ENCODE peak calls at places on chromosomes 4 and X, in nine cellular contexts. Y is cardiac muscle cell; L is CD4-positive, alpha-beta T cell; V is substantia nigra; I is HL-60; O is astrocyte; S is HepG2; B is pancreas; K is GM23248. A is an unnamed sample.

GRCh38 chr4:8351931-8352367 is 82.4 kb downstream of the HTRA3 start:
- DNase-seq in L (no peak), S (peak), B (no peak), O (peak), V (no peak), K (peak), I (no peak), Y (peak), A (no peak)

GRCh38 chrX:108000751-108001150 is 18.6 kb upstream of the TEX13B start:
- DNase-seq in Y (no peak), B (no peak), K (no peak), O (no peak), L (no peak), S (no peak), V (no peak), I (no peak), A (peak)

GRCh38 chr4:18698119-18698883 is 676.7 kb upstream of the LCORL start:
- DNase-seq in K (no peak), L (no peak), B (no peak), O (no peak), V (no peak), I (no peak), Y (no peak), S (no peak), A (no peak)

GRCh38 chr4:122639181-122639580 is 18.3 kb upstream of the IL21 start:
- DNase-seq in O (no peak), V (no peak), B (no peak), K (no peak), Y (no peak), L (peak), S (no peak), I (no peak), A (no peak)

GRCh38 chr4:153276966-153277365 is 67.5 kb upstream of the MND1 start:
- DNase-seq in V (no peak), I (no peak), L (no peak), K (no peak), Y (no peak), B (no peak), O (no peak), S (no peak), A (no peak)

GRCh38 chrX:16671005-16671404 is 21.0 kb downstream of the S100G start:
- DNase-seq in K (peak), Y (peak), V (no peak), B (no peak), O (peak), S (peak), I (peak), L (no peak), A (no peak)

GRCh38 chr4:37685211-37685725 is 908 bp downstream of the RELL1 start:
- DNase-seq in K (peak), B (no peak), O (peak), S (no peak), I (peak), V (no peak), Y (peak), L (peak), A (no peak)

GRCh38 chr4:106329027-106329618 is 12.8 kb downstream of the AIMP1 start:
- DNase-seq in K (peak), Y (peak), B (no peak), L (no peak), I (peak), S (peak), V (no peak), O (no peak), A (no peak)

GRCh38 chr4:25926473-25926872 is 12.5 kb downstream of the SMIM20 start:
- DNase-seq in Y (no peak), L (no peak), K (no peak), I (no peak), V (no peak), O (no peak), B (no peak), S (no peak), A (no peak)

GRCh38 chrX:39972340-39972739 is 125.4 kb downstream of the BCOR start:
- DNase-seq in K (peak), S (no peak), Y (peak), I (no peak), V (no peak), O (peak), L (no peak), B (no peak), A (no peak)

GRCh38 chr4:104901438-104901837 is 245.2 kb upstream of the TET2 start:
- DNase-seq in S (no peak), K (no peak), I (peak), O (peak), B (no peak), Y (peak), V (peak), L (no peak), A (no peak)

GRCh38 chr4:152949930-152950329 is 13.8 kb downstream of the FHDC1 start:
- DNase-seq in L (no peak), K (no peak), S (no peak), V (no peak), O (no peak), B (no peak), Y (no peak), I (no peak), A (no peak)

GRCh38 chrX:139200793-139201192 is 329.7 kb upstream of the F9 start:
- DNase-seq in B (no peak), S (no peak), L (no peak), V (no peak), Y (no peak), O (peak), I (no peak), K (peak), A (no peak)

GRCh38 chr4:176400816-176401461 is 81.2 kb downstream of the SPCS3 start:
- DNase-seq in I (no peak), B (no peak), L (no peak), Y (peak), O (peak), V (no peak), S (no peak), K (peak), A (peak)

GRCh38 chr4:112411781-112412281 is 104.1 kb downstream of the NEUROG2 start:
- DNase-seq in K (no peak), L (no peak), S (no peak), Y (no peak), I (no peak), O (no peak), V (no peak), B (peak), A (no peak)

GRCh38 chr4:79413032-79413431 is 5.0 kb upstream of the GK2 start:
- DNase-seq in S (no peak), O (no peak), L (no peak), V (no peak), K (no peak), I (no peak), Y (no peak), B (no peak), A (no peak)

GRCh38 chrX:138853936-138854335 is 142.4 kb upstream of the FGF13 start:
- DNase-seq in I (no peak), B (no peak), O (peak), Y (no peak), L (no peak), K (no peak), V (no peak), S (no peak), A (no peak)

GRCh38 chrX:17033225-17033624 is 86.8 kb downstream of the REPS2 start:
- DNase-seq in L (no peak), S (no peak), K (no peak), O (no peak), B (no peak), V (no peak), I (no peak), Y (no peak), A (no peak)

GRCh38 chr4:39855909-39856512 is 121.7 kb downstream of the PDS5A start:
- DNase-seq in I (no peak), B (no peak), K (peak), S (no peak), V (no peak), L (no peak), Y (peak), O (peak), A (no peak)

GRCh38 chr4:57163530-57164459 is 53.6 kb upstream of the IGFBP7 start:
- DNase-seq in O (peak), Y (peak), B (peak), I (peak), V (peak), S (peak), L (peak), K (peak), A (no peak)

GRCh38 chrX:108447303-108447702 is 7.7 kb downstream of the COL4A5 start:
- DNase-seq in S (peak), I (no peak), L (no peak), O (peak), K (peak), V (no peak), Y (peak), B (no peak), A (no peak)

GRCh38 chrX:72316408-72317079 is 10.8 kb upstream of the CITED1 start:
- DNase-seq in B (no peak), Y (no peak), I (no peak), V (no peak), L (no peak), S (no peak), O (no peak), K (no peak), A (no peak)

GRCh38 chr4:3373468-3373867 is 68.3 kb upstream of the HGFAC start:
- DNase-seq in B (no peak), K (no peak), V (no peak), O (no peak), S (no peak), Y (no peak), I (no peak), L (no peak), A (no peak)

GRCh38 chr4:29405151-29405550 is 1315.0 kb upstream of the PCDH7 start:
- DNase-seq in S (no peak), O (no peak), V (no peak), B (no peak), L (no peak), Y (no peak), I (no peak), K (no peak), A (no peak)

GRCh38 chr4:2259541-2260267 is 2.2 kb downstream of the MXD4 start:
- DNase-seq in K (no peak), S (no peak), I (no peak), O (no peak), V (no peak), L (no peak), Y (no peak), B (peak), A (no peak)

GRCh38 chrX:49116076-49116475 is 7.5 kb downstream of the GPKOW start:
- DNase-seq in Y (no peak), K (no peak), I (no peak), V (no peak), L (no peak), S (no peak), O (no peak), B (no peak), A (no peak)

GRCh38 chr4:76307670-76308014 is 1.1 kb downstream of the STBD1 start:
- DNase-seq in I (no peak), O (no peak), L (no peak), V (no peak), K (peak), Y (no peak), B (no peak), S (no peak), A (no peak)

GRCh38 chr4:74012130-74012529 is 13.7 kb upstream of the CXCL5 start:
- DNase-seq in O (no peak), I (no peak), L (no peak), S (no peak), K (no peak), B (no peak), Y (no peak), V (no peak), A (no peak)

GRCh38 chr4:10013722-10014121 is 7.6 kb downstream of the SLC2A9 start:
- DNase-seq in Y (peak), K (peak), I (peak), L (no peak), S (no peak), V (no peak), B (no peak), O (no peak), A (no peak)

GRCh38 chr4:182680196-182680771 is 236.9 kb downstream of the DCTD start:
- DNase-seq in I (no peak), B (no peak), S (no peak), O (peak), L (no peak), V (no peak), K (no peak), Y (no peak), A (no peak)

GRCh38 chr4:174650711-174651355 is 128.5 kb upstream of the HPGD start:
- DNase-seq in L (no peak), I (no peak), O (no peak), S (no peak), B (no peak), K (no peak), V (no peak), Y (no peak), A (no peak)

GRCh38 chr4:8906668-8906970 is 35.0 kb upstream of the HMX1 start:
- DNase-seq in V (no peak), B (no peak), L (no peak), S (no peak), K (no peak), O (no peak), Y (no peak), I (no peak), A (no peak)

GRCh38 chr4:1511441-1512041 is 105.3 kb upstream of the NKX1-1 start:
- DNase-seq in V (no peak), K (peak), B (peak), O (no peak), I (peak), S (peak), Y (peak), L (no peak), A (no peak)

GRCh38 chrX:53798281-53798680 is 111.8 kb upstream of the HUWE1 start:
- DNase-seq in L (no peak), V (no peak), K (no peak), B (no peak), I (no peak), Y (no peak), S (no peak), O (no peak), A (no peak)

GRCh38 chr4:101328063-101328602 is 19.2 kb downstream of the PPP3CA start:
- DNase-seq in K (no peak), I (no peak), L (no peak), Y (no peak), V (no peak), B (no peak), O (no peak), S (no peak), A (no peak)
- H3K27ac ChIP-seq in K (no peak), I (no peak), L (no peak), Y (no peak), V (no peak), B (no peak), O (no peak), S (no peak), A (no peak)

GRCh38 chr4:128840711-128841318 is 31.3 kb downstream of the JADE1 start:
- DNase-seq in V (no peak), S (no peak), I (no peak), K (no peak), L (no peak), O (no peak), B (no peak), Y (no peak), A (no peak)

GRCh38 chr4:128837679-128838078 is 28.2 kb downstream of the JADE1 start:
- DNase-seq in Y (no peak), O (no peak), L (no peak), K (no peak), B (no peak), V (no peak), I (no peak), S (no peak), A (no peak)

GRCh38 chr4:128837198-128837597 is 27.7 kb downstream of the JADE1 start:
- DNase-seq in S (peak), K (no peak), V (no peak), O (no peak), I (no peak), L (no peak), B (no peak), Y (no peak), A (no peak)

GRCh38 chr4:128844931-128845330 is 35.4 kb downstream of the JADE1 start:
- DNase-seq in L (no peak), Y (no peak), K (no peak), S (peak), B (peak), I (no peak), O (no peak), V (peak), A (no peak)

DNA sequence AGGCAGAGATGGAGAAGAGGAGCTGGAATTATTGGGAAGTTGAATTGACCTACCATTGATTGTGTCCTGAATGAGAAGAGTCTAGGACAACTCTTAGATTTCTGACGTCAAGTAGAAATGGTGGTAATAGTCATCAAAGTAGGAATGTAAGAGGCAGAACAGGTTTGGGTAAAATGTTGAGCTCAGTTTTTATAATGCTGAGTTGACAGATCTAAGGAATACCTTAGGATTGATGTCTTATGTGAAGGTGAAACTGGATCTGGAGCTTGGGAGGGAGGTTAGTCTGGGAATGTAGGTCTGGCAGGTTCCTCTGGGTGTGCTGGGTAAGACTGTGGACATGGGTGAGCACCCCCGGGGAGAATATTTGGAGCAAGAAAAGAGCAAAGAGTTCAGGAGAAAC is 31.9 kb downstream of the JADE1 start:
- DNase-seq in K (no peak), S (no peak), I (no peak), O (no peak), L (no peak), V (no peak), B (no peak), Y (no peak), A (no peak)
- H3K27ac ChIP-seq in K (no peak), S (no peak), I (no peak), O (no peak), L (no peak), V (no peak), B (no peak), Y (no peak), A (no peak)

GRCh38 chr4:70908993-70909556 is 6.9 kb downstream of the MOB1B start:
- DNase-seq in B (no peak), V (no peak), K (no peak), O (no peak), S (no peak), Y (no peak), I (no peak), L (no peak), A (no peak)

GRCh38 chr4:70901984-70902576 is at the start of gene MOB1B:
- DNase-seq in V (peak), O (peak), B (peak), L (peak), I (peak), S (peak), Y (peak), K (peak), A (peak)

GRCh38 chr4:70901607-70901983 is 574 bp upstream of the MOB1B start:
- DNase-seq in O (no peak), Y (no peak), V (no peak), B (no peak), S (peak), L (no peak), I (no peak), K (no peak), A (no peak)

GRCh38 chr4:70902577-70903281 is 560 bp downstream of the MOB1B start:
- DNase-seq in B (peak), K (peak), S (no peak), Y (peak), L (no peak), V (no peak), I (peak), O (no peak), A (no peak)

DNA sequence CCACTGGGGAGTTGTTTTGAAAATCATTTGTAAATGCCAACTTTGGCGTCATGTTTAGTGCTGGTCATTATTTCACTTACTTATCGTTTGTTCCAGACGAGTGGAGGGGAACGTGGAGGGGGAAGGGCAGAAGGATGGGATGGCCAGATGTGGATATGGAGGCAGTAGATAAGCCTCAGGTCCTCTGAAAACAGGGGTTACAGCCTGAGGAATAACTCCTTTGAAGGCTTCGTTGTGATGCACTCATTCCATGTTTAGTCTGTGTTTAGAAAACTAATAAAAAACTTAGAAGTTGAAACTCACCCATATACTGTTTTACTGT is 1.1 kb downstream of the MOB1B start:
- DNase-seq in B (no peak), K (peak), I (no peak), S (no peak), O (no peak), V (no peak), L (no peak), Y (peak), A (no peak)
- H3K27ac ChIP-seq in B (no peak), K (peak), I (no peak), S (peak), O (peak), V (no peak), L (no peak), Y (peak), A (no peak)

GRCh38 chr4:147578057-147578476 is 39.1 kb upstream of the TMEM184C start:
- DNase-seq in V (no peak), B (no peak), L (no peak), S (peak), Y (peak), K (peak), I (no peak), O (peak), A (peak)
- H3K27ac ChIP-seq in V (no peak), B (no peak), L (no peak), S (no peak), Y (no peak), K (no peak), I (no peak), O (peak), A (peak)

DNA sequence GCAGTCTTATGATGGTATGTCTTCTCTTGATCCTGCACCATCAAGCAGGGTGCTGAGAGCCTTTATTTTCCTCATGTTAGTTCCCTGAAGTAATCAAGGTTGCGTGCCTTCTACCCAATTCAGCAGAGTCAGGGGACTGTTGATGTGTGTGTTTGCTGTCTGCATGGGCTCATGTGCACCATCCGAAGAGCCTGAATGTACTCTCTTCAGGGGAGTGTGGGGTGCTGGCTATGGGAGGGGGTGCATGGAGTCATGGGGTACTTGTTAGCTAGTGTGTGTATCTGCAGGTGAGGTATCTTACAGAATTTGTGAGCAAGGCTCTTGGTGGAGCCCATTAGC is 154.3 kb upstream of the ANXA3 start:
- DNase-seq in L (no peak), K (no peak), I (no peak), S (no peak), B (no peak), Y (no peak), V (no peak), O (no peak), A (no peak)
- H3K27ac ChIP-seq in L (no peak), K (no peak), I (no peak), S (no peak), B (no peak), Y (no peak), V (no peak), O (no peak), A (no peak)

DNA sequence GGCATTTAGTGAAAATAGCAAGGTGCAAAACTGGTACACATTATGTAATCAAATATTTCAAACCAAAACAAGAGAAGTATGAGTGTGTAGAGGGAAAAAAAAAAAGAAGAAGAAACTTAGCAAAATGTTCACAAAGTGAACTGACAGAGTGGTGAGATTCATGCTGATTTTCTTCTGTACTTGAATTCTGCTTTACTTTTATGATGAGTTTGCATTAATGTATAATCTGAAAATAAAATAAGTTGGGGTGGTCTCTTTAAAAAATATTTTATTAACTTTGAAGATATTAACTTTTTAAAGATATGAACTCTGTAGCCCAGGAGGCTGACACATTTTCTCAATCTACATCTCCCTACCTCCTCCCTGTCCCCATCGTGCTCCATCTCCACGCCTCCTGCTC is 185.1 kb downstream of the QDPR start:
- DNase-seq in Y (no peak), B (no peak), O (no peak), S (no peak), K (no peak), V (no peak), I (no peak), L (no peak), A (no peak)
- H3K27ac ChIP-seq in Y (no peak), B (no peak), O (no peak), S (no peak), K (no peak), V (no peak), I (no peak), L (no peak), A (no peak)

GRCh38 chr4:150315175-150315574 is 236.9 kb downstream of the DCLK2 start:
- DNase-seq in O (peak), V (no peak), I (no peak), Y (peak), K (no peak), L (no peak), S (no peak), B (no peak), A (no peak)
- H3K27ac ChIP-seq in O (no peak), V (no peak), I (no peak), Y (no peak), K (no peak), L (no peak), S (no peak), B (no peak), A (no peak)

DNA sequence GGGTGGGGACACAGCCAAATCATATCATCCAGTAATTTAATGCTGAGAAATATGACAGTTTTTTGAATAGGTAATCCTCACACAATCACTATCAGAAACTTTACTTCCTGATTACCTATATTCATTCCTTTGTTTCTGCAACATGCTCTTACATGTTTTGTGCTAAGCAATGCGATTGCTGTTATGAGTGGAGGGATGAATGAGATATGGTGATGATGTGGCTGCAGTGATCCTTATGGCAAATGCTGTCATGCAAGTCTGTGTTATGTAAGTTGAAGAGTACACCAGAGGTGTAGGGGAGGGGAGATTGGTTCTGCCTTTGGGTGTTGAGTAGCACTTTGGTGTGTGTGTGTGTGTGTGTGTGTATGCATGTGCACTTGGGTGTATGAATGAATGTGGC is 14.6 kb downstream of the HERC3 start:
- DNase-seq in B (no peak), V (no peak), O (no peak), Y (no peak), S (no peak), K (no peak), I (no peak), L (no peak), A (peak)
- H3K27ac ChIP-seq in B (no peak), V (no peak), O (no peak), Y (no peak), S (no peak), K (no peak), I (no peak), L (no peak), A (peak)

A was measured in epithelial cell of prostate.